ENCODE peak calls at places on chromosomes 13 and 19, in six cellular contexts. A is AG09319, B is endothelial cell, V is C1 segment of cervical spinal cord, D is hypothalamus, W is GDM1. I is an unnamed sample.

GRCh38 chr19:47239152-47239551 is 8.2 kb upstream of the BBC3 start:
- DNase-seq in A (no peak), B (no peak), V (no peak), D (no peak), W (no peak), I (no peak)

GRCh38 chr13:95627590-95627989 is 16.9 kb downstream of the DZIP1 start:
- DNase-seq in A (no peak), B (no peak), V (no peak), D (no peak), W (no peak), I (no peak)

GRCh38 chr19:51103811-51104470 is 4.3 kb downstream of the CTU1 start:
- DNase-seq in A (no peak), B (no peak), V (no peak), D (no peak), W (no peak), I (no peak)

GRCh38 chr13:21986602-21987001 is 315.7 kb downstream of the FGF9 start:
- DNase-seq in A (no peak), B (no peak), V (no peak), D (no peak), W (no peak), I (no peak)

GRCh38 chr13:49776871-49777270 is 15.6 kb downstream of the KPNA3 start:
- DNase-seq in A (no peak), B (no peak), V (no peak), D (no peak), W (no peak), I (no peak)

GRCh38 chr19:18194554-18195238 is 1.7 kb downstream of the MPV17L2 start:
- DNase-seq in A (no peak), B (peak), V (peak), D (no peak), W (peak), I (no peak)

GRCh38 chr19:30523791-30524190 is 151.6 kb downstream of the ZNF536 start:
- DNase-seq in A (no peak), B (no peak), V (no peak), D (no peak), W (no peak), I (no peak)

GRCh38 chr13:48066310-48066989 is 28.5 kb downstream of the MED4 start:
- DNase-seq in A (no peak), B (no peak), V (no peak), D (no peak), W (peak), I (no peak)

GRCh38 chr19:28148554-28148953 is 1064.4 kb downstream of the UQCRFS1 start:
- DNase-seq in A (no peak), B (no peak), V (no peak), D (no peak), W (no peak), I (no peak)

GRCh38 chr19:15432018-15432494 is 13.3 kb upstream of the AKAP8L start:
- DNase-seq in A (no peak), B (no peak), V (no peak), D (no peak), W (no peak), I (no peak)

GRCh38 chr13:113225515-113225914 is 16.1 kb downstream of the CUL4A start:
- DNase-seq in A (no peak), B (no peak), V (no peak), D (no peak), W (no peak), I (no peak)

GRCh38 chr13:24899601-24900000 is 135.6 kb downstream of the RNF17 start:
- DNase-seq in A (no peak), B (no peak), V (no peak), D (no peak), W (no peak), I (no peak)

GRCh38 chr13:63120883-63121282 is 1705.2 kb upstream of the PCDH20 start:
- DNase-seq in A (no peak), B (no peak), V (no peak), D (no peak), W (no peak), I (no peak)

GRCh38 chr19:29731331-29731850 is 16.3 kb upstream of the C19orf12 start:
- DNase-seq in A (no peak), B (no peak), V (no peak), D (no peak), W (no peak), I (no peak)

GRCh38 chr19:342128-342455 is 2.5 kb downstream of the MIER2 start:
- DNase-seq in A (no peak), B (no peak), V (no peak), D (no peak), W (no peak), I (no peak)

I was measured in KG1.